ENCODE peak calls at places on chromosome 7, in four cellular contexts. F is HCT116, M is neural progenitor cell, I is astrocyte. C is an unnamed sample. For H3K4me1, the result is how much of the 10 kb centered on the place peaks cover.

GRCh38 chr7:106466867-106467266 is 182.1 kb upstream of the NAMPT start:
- DNase-seq in F (no peak), I (no peak), M (no peak), C (no peak)

GRCh38 chr7:150479023-150479716 is 28.7 kb downstream of the GIMAP8 start:
- DNase-seq in I (no peak), M (no peak), F (no peak), C (no peak)

GRCh38 chr7:99729501-99730261 is 5.3 kb downstream of the CYP3A7 start:
- DNase-seq in F (no peak), M (no peak), I (no peak), C (peak)

GRCh38 chr7:26993816-26994810 is 101.7 kb downstream of the HOXA1 start:
- DNase-seq in I (no peak), M (no peak), F (no peak), C (peak)

GRCh38 chr7:22219036-22219435 is 137.9 kb downstream of the RAPGEF5 start:
- DNase-seq in M (no peak), I (no peak), F (no peak), C (no peak)

GRCh38 chr7:47873767-47874166 is 74.5 kb downstream of the PKD1L1 start:
- DNase-seq in I (peak), F (no peak), M (no peak), C (peak)

GRCh38 chr7:7526006-7526405 is 9.7 kb downstream of the COL28A1 start:
- DNase-seq in I (no peak), F (no peak), M (no peak), C (no peak)

GRCh38 chr7:20798081-20798693 is 11.5 kb upstream of the SP8 start:
- DNase-seq in M (peak), F (peak), I (no peak), C (peak)

GRCh38 chr7:774161-775109 is 47.4 kb upstream of the PRKAR1B start:
- DNase-seq in F (peak), M (peak), I (no peak), C (peak)

GRCh38 chr7:27096756-27097514 is 1.1 kb upstream of the HOXA1 start:
- DNase-seq in F (no peak), I (peak), M (peak), C (peak)

GRCh38 chr7:33805630-33806233 is 99.6 kb upstream of the BMPER start:
- DNase-seq in F (no peak), I (peak), M (no peak), C (peak)

GRCh38 chr7:108824840-108825540 is 255.3 kb downstream of the DNAJB9 start:
- DNase-seq in M (no peak), I (peak), F (peak), C (peak)
- H3K4me2 ChIP-seq in M (no peak), I (peak), F (peak), C (no peak)

GRCh38 chr7:5631185-5631584 is 150.3 kb downstream of the RNF216 start:
- DNase-seq in F (no peak), M (no peak), I (no peak), C (no peak)
- H3K4me1 ChIP-seq in F (under half), M (under half), I (half or more), C (half or more)

GRCh38 chr7:124813962-124814798 is 48.6 kb upstream of the GPR37 start:
- DNase-seq in F (no peak), M (no peak), I (no peak), C (no peak)

GRCh38 chr7:124818807-124819206 is 53.2 kb upstream of the GPR37 start:
- DNase-seq in I (no peak), F (no peak), M (no peak), C (no peak)
- H3K9ac ChIP-seq in I (no peak), F (no peak), M (no peak), C (no peak)

DNA sequence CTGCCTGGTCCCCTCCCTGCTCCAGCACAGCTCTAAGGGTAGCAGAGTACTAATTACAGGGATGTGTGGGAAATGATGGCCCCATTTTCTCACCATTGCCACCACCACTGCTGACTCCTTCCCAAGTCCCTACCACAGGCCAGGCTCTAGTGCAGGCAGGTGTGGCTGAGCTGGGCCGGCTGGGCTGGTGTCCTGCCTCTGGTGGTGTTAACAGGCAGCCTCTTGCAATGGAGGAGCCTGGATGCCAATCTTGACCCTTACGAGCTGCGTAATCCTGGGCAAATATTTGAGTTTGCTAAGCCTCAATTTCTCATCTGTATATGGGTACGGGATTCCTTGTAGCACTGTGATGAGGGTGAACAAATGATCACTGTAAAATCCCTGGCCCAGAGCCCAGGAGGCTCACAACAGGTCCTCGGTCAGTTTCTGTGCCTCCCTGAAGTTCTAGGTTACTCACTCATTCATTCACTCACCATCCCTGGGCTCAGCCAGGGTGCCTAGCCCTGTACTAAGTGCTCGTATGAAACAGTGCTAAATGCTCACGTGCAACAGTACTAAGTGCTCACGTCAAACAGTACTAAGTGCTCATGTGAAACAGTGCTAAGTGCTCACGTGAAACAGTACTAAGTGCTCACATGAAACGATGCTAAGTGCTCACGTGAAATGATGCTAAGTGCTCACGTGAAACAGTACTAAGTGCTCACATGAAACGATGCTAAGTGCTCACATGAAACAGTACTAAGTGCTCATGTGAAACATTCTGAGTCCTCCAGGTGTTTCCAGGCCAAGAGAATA is 2.3 kb upstream of the FZD9 start:
- DNase-seq in F (no peak), I (no peak), M (no peak), C (no peak)
- H3K4me2 ChIP-seq in F (no peak), I (no peak), M (no peak), C (no peak)

GRCh38 chr7:96700516-96700915 is 9.1 kb downstream of the SEM1 start:
- DNase-seq in M (no peak), F (no peak), I (no peak), C (no peak)

GRCh38 chr7:96697822-96698221 is 11.8 kb downstream of the SEM1 start:
- DNase-seq in F (no peak), M (no peak), I (no peak), C (no peak)

GRCh38 chr7:96701258-96701657 is 8.4 kb downstream of the SEM1 start:
- DNase-seq in M (peak), I (no peak), F (no peak), C (no peak)

GRCh38 chr7:96695581-96695980 is 14.1 kb downstream of the SEM1 start:
- DNase-seq in M (no peak), I (no peak), F (no peak), C (no peak)

DNA sequence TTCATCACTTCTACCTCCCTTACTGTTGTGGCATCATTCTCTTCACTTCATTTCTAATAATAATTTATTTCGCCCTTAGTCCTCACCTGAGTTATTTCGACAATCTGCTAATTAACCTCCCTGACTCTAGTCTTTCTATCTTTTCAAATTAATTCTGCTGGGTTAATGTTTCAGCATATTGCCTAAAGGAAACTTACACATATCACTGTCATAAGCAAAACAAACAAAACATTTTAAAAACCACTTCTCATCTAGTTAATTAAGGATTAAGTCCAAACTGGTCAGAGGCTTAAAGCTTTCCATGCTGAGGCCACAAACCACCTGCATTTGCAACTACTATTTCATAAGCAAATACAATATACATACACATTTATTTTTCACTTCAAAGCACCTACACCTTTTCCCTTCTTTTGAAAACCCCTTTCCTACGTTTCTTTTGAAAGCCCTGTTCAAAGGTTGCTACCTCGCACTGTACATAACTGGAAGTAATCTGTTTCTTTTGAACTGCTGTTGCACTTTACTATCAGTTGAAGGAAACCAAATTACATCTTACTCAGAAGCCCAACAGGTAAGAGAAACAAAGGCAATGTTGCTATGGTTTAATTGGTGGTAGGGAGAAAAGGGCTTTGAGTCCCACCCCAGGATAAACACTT is 10.3 kb downstream of the SEM1 start:
- DNase-seq in I (no peak), F (no peak), M (no peak), C (no peak)
- H3K4me1 ChIP-seq in I (under half), F (under half), M (under half), C (under half)

GRCh38 chr7:127253289-127254162 is 785 bp upstream of the GRM8 start:
- DNase-seq in I (peak), F (peak), M (peak), C (peak)
- H3K9ac ChIP-seq in I (peak), F (peak), M (no peak), C (peak)

GRCh38 chr7:94923412-94923811 is 16.0 kb downstream of the PPP1R9A start:
- DNase-seq in M (no peak), F (no peak), I (no peak), C (no peak)
- H3K4me2 ChIP-seq in M (no peak), F (no peak), I (no peak), C (no peak)

DNA sequence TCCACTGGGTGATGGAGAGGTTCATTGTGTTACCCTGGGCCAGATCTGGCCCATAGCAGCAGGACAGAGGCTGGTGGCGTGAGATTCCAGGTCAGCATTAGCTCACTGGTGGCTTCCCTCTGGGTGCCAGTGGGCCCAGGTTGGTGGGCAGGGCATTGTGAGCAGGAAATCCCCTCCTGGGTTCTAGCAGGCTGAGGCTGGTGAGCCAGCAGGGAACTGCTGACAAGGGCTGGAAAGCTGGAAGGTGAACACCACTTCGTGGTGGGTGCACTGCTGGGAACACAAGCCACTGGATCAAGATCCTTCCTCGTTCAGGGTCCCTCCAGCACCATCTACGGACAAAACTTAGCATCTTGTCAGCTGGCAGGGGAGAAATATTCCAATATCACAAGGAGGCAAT is 259.2 kb upstream of the FZD1 start:
- DNase-seq in I (no peak), F (no peak), M (no peak), C (no peak)
- H3K4me1 ChIP-seq in I (under half), F (under half), M (under half), C (under half)

GRCh38 chr7:55410641-55411239 is 45.6 kb downstream of the LANCL2 start:
- DNase-seq in F (no peak), M (no peak), I (no peak), C (no peak)

GRCh38 chr7:55400191-55400590 is 35.1 kb downstream of the LANCL2 start:
- DNase-seq in I (peak), M (no peak), F (no peak), C (peak)

GRCh38 chr7:55409474-55410225 is 44.5 kb downstream of the LANCL2 start:
- DNase-seq in M (no peak), I (no peak), F (no peak), C (peak)

GRCh38 chr7:55411844-55412243 is 46.7 kb downstream of the LANCL2 start:
- DNase-seq in M (no peak), I (no peak), F (no peak), C (no peak)

DNA sequence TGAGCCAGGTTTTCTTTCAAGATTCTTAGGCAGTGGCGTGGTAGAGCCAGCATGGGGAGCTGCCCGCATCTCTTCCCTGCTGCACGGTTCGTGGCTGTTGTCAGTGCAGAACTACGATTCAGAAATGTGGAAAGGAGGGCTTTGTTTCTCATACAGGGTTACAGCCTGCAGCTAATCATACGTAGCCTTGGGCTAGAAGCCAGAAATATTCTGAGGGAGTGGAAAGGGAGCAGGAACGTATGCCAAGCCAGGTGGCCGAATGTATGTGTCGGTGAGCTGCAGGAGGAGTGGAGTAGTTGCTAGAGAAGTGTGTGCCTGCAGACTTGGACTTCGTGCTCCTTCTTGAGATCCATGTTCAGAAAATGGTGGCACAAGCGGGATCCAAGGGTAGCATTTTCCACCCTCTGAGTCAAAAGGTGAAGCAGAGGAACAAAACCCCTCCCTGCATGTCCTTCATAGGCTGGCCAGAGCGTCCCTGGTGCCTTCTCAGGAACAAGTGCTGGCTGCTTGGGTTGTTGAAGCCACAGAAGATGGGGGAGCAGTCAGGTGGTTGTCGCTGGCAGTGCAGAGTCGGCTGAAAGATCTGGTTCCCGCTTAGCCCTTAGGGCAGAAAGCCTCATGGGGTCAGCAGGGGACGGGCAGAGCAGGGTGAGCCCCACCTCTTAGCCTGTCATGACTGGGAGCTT is 40.9 kb downstream of the LANCL2 start:
- DNase-seq in F (no peak), M (no peak), I (no peak), C (no peak)
- H3K9ac ChIP-seq in F (no peak), M (no peak), I (no peak), C (no peak)

C was measured in GM23248.